ENCODE peak calls at places on chromosomes 5 and 9, in eight cellular contexts. G, W, I, B, V, D, U and M are unnamed samples.
A peak's percentile ranks its signal among the peaks of the same experiment; 100 is the strongest.

GRCh38 chr5:14849516-14850294 is 21.9 kb downstream of the ANKH start:
- DNase-seq in G (no peak), W (no peak), I (no peak), B (no peak), V (no peak), D (no peak), U (no peak), M (no peak)

GRCh38 chr5:98772415-98773213 is 849 bp upstream of the RGMB start:
- DNase-seq in G (no peak), W (peak; percentile 90), I (peak; percentile 69), B (peak; percentile 30), V (peak; percentile 65), D (peak; percentile 67), U (peak; percentile 82), M (peak; percentile 83)

GRCh38 chr5:115096034-115096769 is 73.5 kb downstream of the TRIM36 start:
- DNase-seq in G (no peak), W (peak; percentile 68), I (no peak), B (no peak), V (no peak), D (no peak), U (no peak), M (no peak)

GRCh38 chr9:86126998-86127972 is 27.9 kb upstream of the GOLM1 start:
- DNase-seq in G (peak; percentile 63), W (peak; percentile 6), I (no peak), B (no peak), V (peak; percentile 93), D (no peak), U (peak; percentile 64), M (peak; percentile 86)

GRCh38 chr9:33623658-33624586 is 99.9 kb downstream of the ANKRD18B start:
- DNase-seq in G (peak; percentile 73), W (peak; percentile 90), I (peak; percentile 80), B (peak; percentile 57), V (peak; percentile 89), D (peak; percentile 73), U (no peak), M (peak; percentile 67)

GRCh38 chr9:72038408-72038807 is 22.0 kb downstream of the C9orf57 start:
- DNase-seq in G (no peak), W (no peak), I (no peak), B (no peak), V (no peak), D (no peak), U (no peak), M (peak; percentile 33)

GRCh38 chr5:157463621-157464407 is 3.8 kb downstream of the NIPAL4 start:
- DNase-seq in G (peak; percentile 11), W (no peak), I (no peak), B (no peak), V (no peak), D (no peak), U (no peak), M (no peak)

GRCh38 chr9:136899196-136899595 is 12.9 kb downstream of the TRAF2 start:
- DNase-seq in G (no peak), W (peak; percentile 21), I (no peak), B (no peak), V (no peak), D (no peak), U (no peak), M (no peak)

GRCh38 chr5:157384971-157385709 is 74.9 kb upstream of the NIPAL4 start:
- DNase-seq in G (peak; percentile 99), W (peak; percentile 5), I (no peak), B (no peak), V (peak; percentile 25), D (no peak), U (peak; percentile 71), M (no peak)

GRCh38 chr5:55173696-55174101 is 722 bp upstream of the CDC20B start:
- DNase-seq in G (no peak), W (peak; percentile 64), I (no peak), B (no peak), V (no peak), D (no peak), U (no peak), M (no peak)

GRCh38 chr9:75039804-75040203 is 11.7 kb upstream of the CARNMT1 start:
- DNase-seq in G (no peak), W (no peak), I (no peak), B (no peak), V (no peak), D (no peak), U (no peak), M (no peak)

GRCh38 chr5:40233268-40233667 is 446.4 kb upstream of the PTGER4 start:
- DNase-seq in G (no peak), W (no peak), I (no peak), B (no peak), V (no peak), D (no peak), U (no peak), M (no peak)

GRCh38 chr9:71758785-71759184 is 9.5 kb downstream of the CEMIP2 start:
- DNase-seq in G (peak; percentile 51), W (peak; percentile 38), I (no peak), B (no peak), V (no peak), D (peak; percentile 20), U (no peak), M (no peak)

GRCh38 chr9:82726404-82727276 is 336.3 kb downstream of the RASEF start:
- DNase-seq in G (no peak), W (no peak), I (no peak), B (no peak), V (no peak), D (no peak), U (no peak), M (no peak)

GRCh38 chr5:3348576-3349535 is 246.8 kb upstream of the IRX1 start:
- DNase-seq in G (no peak), W (no peak), I (peak; percentile 40), B (no peak), V (no peak), D (no peak), U (peak; percentile 44), M (no peak)

GRCh38 chr9:37283730-37284235 is 138.7 kb upstream of the GRHPR start:
- DNase-seq in G (no peak), W (no peak), I (no peak), B (no peak), V (peak; percentile 25), D (no peak), U (no peak), M (no peak)

GRCh38 chr5:122704247-122705036 is 70.4 kb upstream of the SNX2 start:
- DNase-seq in G (no peak), W (peak; percentile 33), I (no peak), B (no peak), V (peak; percentile 24), D (no peak), U (no peak), M (no peak)

GRCh38 chr9:16293610-16294009 is 576.9 kb downstream of the BNC2 start:
- DNase-seq in G (no peak), W (no peak), I (no peak), B (no peak), V (no peak), D (no peak), U (no peak), M (no peak)

GRCh38 chr5:40413747-40414146 is 266.0 kb upstream of the PTGER4 start:
- DNase-seq in G (no peak), W (no peak), I (no peak), B (no peak), V (no peak), D (no peak), U (no peak), M (no peak)